ENCODE peak calls at places on chromosomes 1 and 21, in five cellular contexts. J is central memory CD8-positive, alpha-beta T cell; G is pancreas; H is progenitor cell of endocrine pancreas; A is ovary. V is an unnamed sample.

GRCh38 chr1:67135354-67135753 is 584 bp upstream of the C1orf141 start:
- DNase-seq in G (no peak), H (no peak), J (no peak), A (no peak), V (no peak)

GRCh38 chr1:219174672-219175564 is 1.2 kb downstream of the LYPLAL1 start:
- DNase-seq in A (peak), J (no peak), G (no peak), H (no peak), V (peak)

GRCh38 chr1:109910123-109910962 is at the start of gene CSF1:
- DNase-seq in H (peak), J (peak), G (peak), A (peak), V (peak)

GRCh38 chr1:84899969-84900368 is 7.0 kb upstream of the LPAR3 start:
- DNase-seq in H (no peak), A (no peak), G (no peak), J (no peak), V (no peak)

GRCh38 chr1:119253366-119253765 is 112.9 kb upstream of the WARS2 start:
- DNase-seq in A (no peak), J (no peak), G (no peak), H (no peak), V (no peak)

GRCh38 chr1:119133987-119134386 is 6.5 kb downstream of the WARS2 start:
- DNase-seq in A (no peak), G (no peak), H (no peak), J (no peak), V (no peak)

GRCh38 chr1:58340156-58340555 is 206.4 kb downstream of the OMA1 start:
- DNase-seq in G (no peak), A (no peak), H (no peak), J (no peak), V (no peak)

GRCh38 chr1:68116643-68117235 is 66.3 kb upstream of the DIRAS3 start:
- DNase-seq in J (no peak), A (no peak), H (peak), G (no peak), V (peak)

GRCh38 chr1:64884261-64885040 is 81.9 kb downstream of the JAK1 start:
- DNase-seq in J (no peak), H (no peak), A (no peak), G (no peak), V (no peak)

GRCh38 chr1:196607940-196608339 is 300 bp downstream of the KCNT2 start:
- DNase-seq in H (no peak), G (no peak), A (no peak), J (no peak), V (peak)

GRCh38 chr1:155548706-155549105 is 13.9 kb downstream of the ASH1L start:
- DNase-seq in J (no peak), A (no peak), G (no peak), H (no peak), V (no peak)

GRCh38 chr1:162633327-162633762 is 1.1 kb downstream of the DDR2 start:
- DNase-seq in A (no peak), H (no peak), G (no peak), J (no peak), V (no peak)

GRCh38 chr1:201539561-201540404 is 856 bp downstream of the NAV1 start:
- DNase-seq in J (no peak), G (no peak), H (no peak), A (peak), V (peak)

GRCh38 chr1:223298706-223299105 is 65.3 kb downstream of the SUSD4 start:
- DNase-seq in G (no peak), A (no peak), H (no peak), J (no peak), V (no peak)

GRCh38 chr1:205709640-205710039 is 29.3 kb upstream of the SLC45A3 start:
- DNase-seq in J (no peak), A (no peak), G (no peak), H (no peak), V (no peak)

GRCh38 chr1:158527190-158527815 is 26.9 kb downstream of the OR6Y1 start:
- DNase-seq in A (no peak), J (no peak), H (no peak), G (no peak), V (peak)

GRCh38 chr21:46323227-46323709 is 402 bp downstream of the C21orf58 start:
- DNase-seq in H (no peak), J (no peak), G (no peak), A (no peak), V (peak)

GRCh38 chr1:42834803-42835202 is 11.6 kb upstream of the ZNF691 start:
- DNase-seq in J (no peak), H (no peak), A (no peak), G (no peak), V (no peak)

GRCh38 chr1:25772692-25773245 is 27.2 kb upstream of the SELENON start:
- DNase-seq in G (no peak), J (no peak), H (no peak), A (no peak), V (no peak)

GRCh38 chr1:180230791-180231505 is 884 bp downstream of the LHX4 start:
- DNase-seq in A (no peak), G (no peak), H (no peak), J (no peak), V (no peak)

GRCh38 chr1:109547412-109548320 is 749 bp upstream of the GNAI3 start:
- DNase-seq in J (no peak), G (no peak), A (no peak), H (no peak), V (peak)

GRCh38 chr1:11784993-11785769 is 20.6 kb downstream of the MTHFR start:
- DNase-seq in J (no peak), H (peak), A (peak), G (peak), V (peak)

GRCh38 chr21:16742116-16742515 is 770.7 kb upstream of the CXADR start:
- DNase-seq in H (no peak), G (no peak), A (peak), J (no peak), V (peak)

GRCh38 chr1:85571181-85571540 is 9.4 kb upstream of the CCN1 start:
- DNase-seq in H (no peak), G (no peak), J (no peak), A (no peak), V (no peak)

GRCh38 chr1:59699227-59699847 is 115.4 kb upstream of the HOOK1 start:
- DNase-seq in H (no peak), G (no peak), J (no peak), A (no peak), V (peak)

GRCh38 chr1:109739738-109740614 is 862 bp downstream of the GSTM3 start:
- DNase-seq in G (peak), J (peak), A (peak), H (peak), V (peak)

GRCh38 chr1:18313523-18313922 is 167.2 kb upstream of the KLHDC7A start:
- DNase-seq in G (no peak), J (no peak), H (no peak), A (no peak), V (no peak)

GRCh38 chr1:119737040-119737682 is 25.4 kb downstream of the PHGDH start:
- DNase-seq in J (no peak), H (peak), G (peak), A (peak), V (peak)

GRCh38 chr21:32131960-32132359 is 146.9 kb downstream of the MIS18A start:
- DNase-seq in H (no peak), G (no peak), A (no peak), J (no peak), V (no peak)

GRCh38 chr21:45016031-45016430 is 58.3 kb upstream of the ADARB1 start:
- DNase-seq in H (no peak), A (no peak), G (no peak), J (no peak), V (no peak)

GRCh38 chr1:92527670-92528069 is 40.9 kb upstream of the GFI1 start:
- DNase-seq in G (no peak), A (no peak), J (no peak), H (no peak), V (no peak)

GRCh38 chr1:83764209-83764608 is 234.7 kb downstream of the TTLL7 start:
- DNase-seq in H (no peak), A (no peak), J (no peak), G (no peak), V (no peak)

GRCh38 chr1:19315378-19316206 is 3.5 kb downstream of the SLC66A1 start:
- DNase-seq in H (no peak), G (no peak), A (no peak), J (no peak), V (no peak)

GRCh38 chr1:147542549-147542857 is 1.2 kb downstream of the BCL9 start:
- DNase-seq in H (no peak), G (no peak), A (no peak), J (no peak), V (no peak)

GRCh38 chr1:13917607-13918006 is 217.6 kb downstream of the PRDM2 start:
- DNase-seq in A (no peak), J (no peak), G (no peak), H (no peak), V (no peak)

V was measured in Ammon's horn.